ENCODE peak calls at places on chromosomes 16 and 17, in six cellular contexts. E, G, X, U, H and S are unnamed samples.
A peak's percentile ranks its signal among the peaks of the same experiment; 100 is the strongest.

GRCh38 chr16:11989238-11990160 is 13.0 kb downstream of the SNX29 start:
- DNase-seq in G (no peak), U (no peak), E (no peak), X (no peak), H (no peak), S (no peak)

GRCh38 chr17:17693955-17694228 is 12.6 kb downstream of the RAI1 start:
- DNase-seq in X (no peak), E (no peak), U (no peak), G (no peak), H (peak; percentile 3), S (no peak)

GRCh38 chr17:79457376-79457775 is 153.5 kb downstream of the RBFOX3 start:
- DNase-seq in U (no peak), H (no peak), X (no peak), E (no peak), G (no peak), S (no peak)

GRCh38 chr17:2853111-2853721 is 57.0 kb downstream of the RAP1GAP2 start:
- DNase-seq in U (peak; percentile 70), H (peak; percentile 31), G (peak; percentile 57), E (peak; percentile 38), X (no peak), S (peak; percentile 18)

GRCh38 chr17:49991409-49991808 is 3.6 kb downstream of the DLX3 start:
- DNase-seq in H (no peak), X (no peak), E (no peak), G (no peak), U (no peak), S (no peak)

GRCh38 chr16:85381738-85382592 is 231.2 kb upstream of the GSE1 start:
- DNase-seq in X (no peak), E (no peak), U (peak; percentile 67), H (no peak), G (no peak), S (no peak)

GRCh38 chr17:80872999-80873951 is 118.4 kb upstream of the CHMP6 start:
- DNase-seq in H (no peak), U (peak; percentile 59), X (no peak), G (no peak), E (no peak), S (no peak)

GRCh38 chr17:4475463-4475862 is 23.2 kb upstream of the SPNS2 start:
- DNase-seq in E (no peak), X (no peak), H (no peak), U (no peak), G (no peak), S (no peak)

GRCh38 chr16:27123795-27124194 is 57.1 kb downstream of the C16orf82 start:
- DNase-seq in G (no peak), H (no peak), X (no peak), E (no peak), U (no peak), S (no peak)

GRCh38 chr17:9266031-9266680 is 244.8 kb downstream of the NTN1 start:
- DNase-seq in X (no peak), E (no peak), U (no peak), H (no peak), G (no peak), S (no peak)

GRCh38 chr17:31494259-31495048 is 103.0 kb downstream of the RAB11FIP4 start:
- DNase-seq in E (no peak), G (no peak), U (no peak), H (peak; percentile 44), X (no peak), S (peak; percentile 36)

GRCh38 chr17:35895602-35896001 is 15.4 kb upstream of the CCL5 start:
- DNase-seq in X (no peak), H (no peak), E (no peak), U (no peak), G (no peak), S (no peak)

GRCh38 chr17:57995076-57995956 is 7.3 kb upstream of the VEZF1 start:
- DNase-seq in U (peak; percentile 71), E (peak; percentile 71), G (peak; percentile 88), X (peak; percentile 88), H (peak; percentile 26), S (peak; percentile 11)

GRCh38 chr17:17380156-17380925 is 77.2 kb downstream of the NT5M start:
- DNase-seq in U (no peak), E (no peak), X (no peak), G (no peak), H (no peak), S (no peak)

GRCh38 chr16:89670496-89671431 is 13.1 kb downstream of the SPATA33 start:
- DNase-seq in E (no peak), H (no peak), U (no peak), X (no peak), G (no peak), S (no peak)

GRCh38 chr17:15493031-15493750 is 25.8 kb upstream of the CDRT4 start:
- DNase-seq in X (no peak), G (no peak), U (no peak), H (no peak), E (no peak), S (no peak)

GRCh38 chr17:80970044-80970761 is 21.4 kb upstream of the CHMP6 start:
- DNase-seq in E (peak; percentile 32), H (peak; percentile 30), U (no peak), G (peak; percentile 59), X (peak; percentile 66), S (peak; percentile 16)

GRCh38 chr17:50221500-50222480 is 20.4 kb upstream of the COL1A1 start:
- DNase-seq in H (no peak), U (no peak), G (no peak), E (no peak), X (no peak), S (no peak)

GRCh38 chr17:65017375-65017774 is 39.2 kb downstream of the GNA13 start:
- DNase-seq in G (no peak), H (no peak), E (no peak), U (no peak), X (no peak), S (no peak)

GRCh38 chr16:84673203-84673535 is 24.9 kb downstream of the KLHL36 start:
- DNase-seq in X (no peak), H (no peak), G (no peak), E (no peak), U (no peak), S (no peak)

GRCh38 chr17:40331743-40332641 is 23.0 kb downstream of the RARA start:
- DNase-seq in H (no peak), E (peak; percentile 84), G (no peak), U (peak; percentile 86), X (peak; percentile 61), S (no peak)

GRCh38 chr17:69508814-69509213 is 94.3 kb downstream of the MAP2K6 start:
- DNase-seq in X (no peak), E (no peak), H (no peak), U (no peak), G (no peak), S (no peak)

GRCh38 chr16:29658693-29659092 is 4.4 kb upstream of the SPN start:
- DNase-seq in X (no peak), U (no peak), H (no peak), E (no peak), G (no peak), S (no peak)

GRCh38 chr17:63452091-63452978 is 6.2 kb upstream of the CYB561 start:
- DNase-seq in U (no peak), X (no peak), E (no peak), H (no peak), G (no peak), S (no peak)

GRCh38 chr16:86906608-86907007 is 328.3 kb downstream of the FOXL1 start:
- DNase-seq in E (no peak), X (no peak), H (no peak), G (no peak), U (no peak), S (no peak)

GRCh38 chr17:79340771-79341528 is 266.3 kb downstream of the ENGASE start:
- DNase-seq in G (no peak), X (no peak), U (no peak), H (no peak), E (no peak), S (no peak)

GRCh38 chr17:51270675-51271074 is 10.3 kb downstream of the UTP18 start:
- DNase-seq in G (no peak), U (no peak), X (no peak), H (no peak), E (no peak), S (no peak)

GRCh38 chr17:57888311-57889216 is 38.7 kb upstream of the MRPS23 start:
- DNase-seq in G (no peak), H (no peak), X (no peak), U (no peak), E (peak; percentile 3), S (no peak)

GRCh38 chr17:77544347-77544746 is 403.6 kb downstream of the SEC14L1 start:
- DNase-seq in H (no peak), G (no peak), E (no peak), U (no peak), X (no peak), S (no peak)

GRCh38 chr16:19203374-19203966 is 35.4 kb downstream of the SYT17 start:
- DNase-seq in X (no peak), G (no peak), H (no peak), U (no peak), E (peak; percentile 24), S (no peak)

GRCh38 chr17:82126479-82127314 is 28.7 kb upstream of the FASN start:
- DNase-seq in X (no peak), G (no peak), E (no peak), U (no peak), H (peak; percentile 84), S (peak; percentile 83)

GRCh38 chr16:51161440-51162195 is 10.5 kb upstream of the SALL1 start:
- DNase-seq in H (no peak), E (no peak), U (no peak), X (no peak), G (no peak), S (no peak)

GRCh38 chr16:80948886-80949502 is 57.7 kb downstream of the CMC2 start:
- DNase-seq in U (no peak), X (peak; percentile 41), G (peak; percentile 47), H (no peak), E (no peak), S (no peak)

GRCh38 chr16:66617728-66618127 is 13.2 kb downstream of the CMTM3 start:
- DNase-seq in X (no peak), U (no peak), G (no peak), H (no peak), E (no peak), S (no peak)

GRCh38 chr16:84527486-84528269 is 23.2 kb upstream of the MEAK7 start:
- DNase-seq in G (no peak), X (no peak), H (no peak), E (no peak), U (no peak), S (no peak)